ENCODE peak calls at places on chromosomes 6 and 20, in seven cellular contexts. M is GM12891; H is HuH-7.5; Y is amniotic stem cell; N is activated CD8-positive, alpha-beta T cell treated with anti-CD3 and anti-CD28 coated beads for 36 hours; X is left cardiac atrium; F is cerebellar cortex. W is an unnamed sample.

GRCh38 chr6:42726026-42726425 is 3.6 kb upstream of the PRPH2 start:
- DNase-seq in M (no peak), H (no peak), Y (no peak), N (no peak), X (no peak), F (no peak), W (no peak)

GRCh38 chr20:46164166-46164565 is 46.1 kb downstream of the CD40 start:
- DNase-seq in M (no peak), H (no peak), Y (no peak), N (no peak), X (no peak), F (no peak), W (no peak)

GRCh38 chr6:33028220-33028849 is 18.9 kb upstream of the HLA-DOA start:
- DNase-seq in M (no peak), H (no peak), Y (no peak), N (no peak), X (no peak), F (no peak), W (no peak)

GRCh38 chr6:163298079-163298807 is 116.3 kb upstream of the QKI start:
- DNase-seq in M (no peak), H (no peak), Y (no peak), N (no peak), X (no peak), F (no peak), W (no peak)

GRCh38 chr20:46237221-46237620 is 71.1 kb downstream of the CDH22 start:
- DNase-seq in M (no peak), H (no peak), Y (no peak), N (no peak), X (no peak), F (no peak), W (no peak)

GRCh38 chr6:138692978-138693909 is 80.3 kb upstream of the CCDC28A start:
- DNase-seq in M (peak; percentile 61), H (peak; percentile 86), Y (no peak), N (peak; percentile 24), X (peak; percentile 64), F (peak; percentile 27), W (peak; percentile 87)

GRCh38 chr6:167705211-167705750 is 121.4 kb upstream of the AFDN start:
- DNase-seq in M (no peak), H (no peak), Y (no peak), N (no peak), X (no peak), F (no peak), W (no peak)

GRCh38 chr6:87654880-87655454 is 47.1 kb downstream of the AKIRIN2 start:
- DNase-seq in M (no peak), H (no peak), Y (no peak), N (no peak), X (no peak), F (no peak), W (no peak)

GRCh38 chr6:100116409-100117194 is 122.6 kb upstream of the MCHR2 start:
- DNase-seq in M (no peak), H (peak; percentile 17), Y (peak; percentile 44), N (peak; percentile 61), X (no peak), F (peak; percentile 59), W (no peak)

GRCh38 chr6:143400258-143401059 is 50.0 kb downstream of the ADAT2 start:
- DNase-seq in M (no peak), H (no peak), Y (no peak), N (peak; percentile 16), X (peak; percentile 45), F (no peak), W (no peak)

GRCh38 chr6:56714982-56715456 is 72.3 kb upstream of the DST start:
- DNase-seq in M (no peak), H (no peak), Y (peak; percentile 64), N (no peak), X (no peak), F (peak; percentile 40), W (no peak)

GRCh38 chr6:32855467-32856174 is 1.6 kb downstream of the PSMB9 start:
- DNase-seq in M (no peak), H (no peak), Y (no peak), N (no peak), X (no peak), F (no peak), W (no peak)

GRCh38 chr20:50969912-50970311 is 11.3 kb downstream of the MOCS3 start:
- DNase-seq in M (no peak), H (no peak), Y (no peak), N (no peak), X (no peak), F (no peak), W (no peak)

GRCh38 chr6:19838442-19839236 is 1.5 kb downstream of the ID4 start:
- DNase-seq in M (peak; percentile 18), H (peak; percentile 44), Y (no peak), N (no peak), X (no peak), F (peak; percentile 57), W (no peak)

GRCh38 chr6:47655719-47656595 is 42.4 kb upstream of the ADGRF4 start:
- DNase-seq in M (no peak), H (no peak), Y (peak; percentile 26), N (peak; percentile 71), X (no peak), F (no peak), W (no peak)

GRCh38 chr6:158231551-158232444 is 63.6 kb downstream of the GTF2H5 start:
- DNase-seq in M (peak; percentile 92), H (peak; percentile 85), Y (no peak), N (peak; percentile 68), X (peak; percentile 78), F (peak; percentile 49), W (peak; percentile 82)

GRCh38 chr20:24701027-24701426 is 231.6 kb downstream of the SYNDIG1 start:
- DNase-seq in M (no peak), H (no peak), Y (no peak), N (no peak), X (no peak), F (no peak), W (no peak)

GRCh38 chr6:149284904-149285303 is 32.6 kb upstream of the TAB2 start:
- DNase-seq in M (no peak), H (no peak), Y (no peak), N (peak; percentile 57), X (no peak), F (no peak), W (no peak)

GRCh38 chr6:41036601-41037000 is 2.4 kb downstream of the UNC5CL start:
- DNase-seq in M (no peak), H (no peak), Y (no peak), N (no peak), X (no peak), F (no peak), W (no peak)

GRCh38 chr6:44621846-44622245 is 234.3 kb downstream of the CDC5L start:
- DNase-seq in M (no peak), H (no peak), Y (no peak), N (no peak), X (no peak), F (no peak), W (no peak)

GRCh38 chr20:48295445-48295903 is 510.2 kb upstream of the SULF2 start:
- DNase-seq in M (no peak), H (peak; percentile 60), Y (peak; percentile 85), N (no peak), X (no peak), F (peak; percentile 87), W (no peak)

GRCh38 chr6:143940011-143940597 is 68.0 kb downstream of the PLAGL1 start:
- DNase-seq in M (peak; percentile 54), H (peak; percentile 61), Y (no peak), N (peak; percentile 75), X (no peak), F (peak; percentile 40), W (no peak)

GRCh38 chr6:148723484-148723883 is 23.3 kb upstream of the UST start:
- DNase-seq in M (no peak), H (no peak), Y (peak; percentile 30), N (no peak), X (no peak), F (no peak), W (no peak)

GRCh38 chr6:48476257-48476656 is 365.3 kb upstream of the PTCHD4 start:
- DNase-seq in M (no peak), H (no peak), Y (no peak), N (no peak), X (no peak), F (no peak), W (no peak)